ENCODE peak calls at places on chromosomes 6 and 20, in eight cellular contexts. P, J, T, R, Z, H, U and D are unnamed samples.

GRCh38 chr6:3749991-3750323 is 1.6 kb downstream of the PXDC1 start:
- DNase-seq in P (peak; percentile 91), J (peak; percentile 87), T (no peak), R (no peak), Z (no peak), H (peak; percentile 51), U (peak; percentile 83), D (no peak)

GRCh38 chr6:14797875-14798593 is 447.8 kb upstream of the JARID2 start:
- DNase-seq in P (peak; percentile 9), J (no peak), T (no peak), R (no peak), Z (no peak), H (peak; percentile 60), U (no peak), D (no peak)

GRCh38 chr6:153043719-153044118 is 41.2 kb upstream of the MTRF1L start:
- DNase-seq in P (no peak), J (no peak), T (no peak), R (no peak), Z (no peak), H (no peak), U (no peak), D (no peak)

GRCh38 chr6:81614292-81614691 is 138.2 kb downstream of the TENT5A start:
- DNase-seq in P (peak; percentile 42), J (no peak), T (no peak), R (peak; percentile 41), Z (no peak), H (peak; percentile 67), U (no peak), D (peak; percentile 94)

GRCh38 chr20:59016795-59017492 is 2.3 kb upstream of the TUBB1 start:
- DNase-seq in P (no peak), J (no peak), T (no peak), R (no peak), Z (no peak), H (no peak), U (no peak), D (no peak)

GRCh38 chr6:1836690-1837089 is 227.0 kb downstream of the FOXC1 start:
- DNase-seq in P (no peak), J (no peak), T (no peak), R (no peak), Z (no peak), H (no peak), U (no peak), D (no peak)

GRCh38 chr6:92114797-92115196 is 1304.6 kb downstream of the EPHA7 start:
- DNase-seq in P (no peak), J (no peak), T (no peak), R (no peak), Z (no peak), H (no peak), U (no peak), D (no peak)

GRCh38 chr20:635609-636338 is 17.2 kb downstream of the SRXN1 start:
- DNase-seq in P (no peak), J (no peak), T (no peak), R (no peak), Z (no peak), H (no peak), U (no peak), D (no peak)

GRCh38 chr6:167764713-167765479 is 61.8 kb upstream of the AFDN start:
- DNase-seq in P (no peak), J (no peak), T (no peak), R (no peak), Z (no peak), H (no peak), U (no peak), D (no peak)

GRCh38 chr20:37990571-37991151 is 42.6 kb downstream of the TTI1 start:
- DNase-seq in P (peak; percentile 94), J (peak; percentile 23), T (peak; percentile 64), R (peak; percentile 59), Z (peak; percentile 52), H (no peak), U (peak; percentile 85), D (no peak)

GRCh38 chr6:79077680-79078056 is 386 bp downstream of the PHIP start:
- DNase-seq in P (peak; percentile 64), J (no peak), T (no peak), R (no peak), Z (no peak), H (no peak), U (no peak), D (no peak)

GRCh38 chr6:157172830-157173536 is 150.3 kb downstream of the TMEM242 start:
- DNase-seq in P (no peak), J (no peak), T (no peak), R (no peak), Z (no peak), H (no peak), U (no peak), D (no peak)

GRCh38 chr20:54134445-54135220 is 39.2 kb downstream of the CYP24A1 start:
- DNase-seq in P (peak; percentile 70), J (no peak), T (no peak), R (no peak), Z (no peak), H (no peak), U (no peak), D (no peak)

GRCh38 chr20:5222919-5223634 is 93.7 kb downstream of the PROKR2 start:
- DNase-seq in P (peak; percentile 77), J (no peak), T (peak; percentile 29), R (peak; percentile 30), Z (peak; percentile 54), H (peak; percentile 56), U (no peak), D (no peak)

GRCh38 chr20:57927376-57927775 is 217.6 kb upstream of the PMEPA1 start:
- DNase-seq in P (no peak), J (no peak), T (no peak), R (no peak), Z (no peak), H (no peak), U (no peak), D (no peak)
- H3K27ac ChIP-seq in P (no peak overlapping the region), J (no peak overlapping the region), T (no peak overlapping the region), R (no peak overlapping the region), Z (no peak overlapping the region), H (no peak overlapping the region), U (no peak overlapping the region), D (no peak overlapping the region)

DNA sequence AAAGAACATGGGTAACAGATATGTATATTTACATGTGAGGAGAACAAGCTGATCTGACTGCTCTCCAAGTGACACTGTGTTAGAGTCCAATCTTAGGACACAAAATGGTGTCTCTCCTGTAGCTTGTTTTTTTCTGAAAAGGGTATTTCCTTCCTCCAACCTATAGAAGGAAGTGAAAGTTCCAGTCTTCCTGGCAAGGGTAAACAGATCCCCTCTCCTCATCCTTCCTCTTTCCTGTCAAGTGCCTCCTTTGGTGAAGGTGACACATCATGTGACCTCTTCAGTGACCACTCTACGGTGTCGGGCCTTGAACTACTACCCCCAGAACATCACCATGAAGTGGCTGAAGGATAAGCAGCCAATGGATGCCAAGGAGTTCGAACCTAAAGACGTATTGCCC is 5.2 kb downstream of the HFE start:
- DNase-seq in P (no peak), J (no peak), T (no peak), R (no peak), Z (no peak), H (no peak), U (no peak), D (no peak)
- H3K27ac ChIP-seq in P (no peak overlapping the region), J (no peak overlapping the region), T (no peak overlapping the region), R (no peak overlapping the region), Z (no peak overlapping the region), H (no peak overlapping the region), U (no peak overlapping the region), D (no peak overlapping the region)

DNA sequence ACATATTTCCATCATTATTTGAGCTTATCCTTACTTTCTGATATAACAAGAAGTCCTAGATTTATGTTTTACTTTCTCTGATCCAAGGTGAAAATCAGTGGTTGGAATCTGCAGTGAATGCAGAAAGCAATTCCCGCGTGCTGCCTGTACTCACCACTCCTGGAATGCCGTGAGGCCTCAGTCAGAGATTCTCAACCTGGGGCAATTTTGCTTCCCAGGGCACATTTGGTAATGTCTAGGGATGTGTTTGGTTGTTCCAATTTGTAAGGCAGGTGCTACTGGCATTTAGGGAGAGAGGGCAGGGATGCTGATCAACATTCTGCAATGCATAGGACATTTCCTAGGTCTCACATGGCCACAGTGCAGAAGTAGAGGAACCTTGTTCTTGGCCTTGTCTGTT is 23.9 kb downstream of the CST4 start:
- DNase-seq in P (no peak), J (no peak), T (no peak), R (no peak), Z (no peak), H (no peak), U (no peak), D (no peak)
- H3K27ac ChIP-seq in P (no peak overlapping the region), J (no peak overlapping the region), T (no peak overlapping the region), R (no peak overlapping the region), Z (no peak overlapping the region), H (no peak overlapping the region), U (no peak overlapping the region), D (no peak overlapping the region)

DNA sequence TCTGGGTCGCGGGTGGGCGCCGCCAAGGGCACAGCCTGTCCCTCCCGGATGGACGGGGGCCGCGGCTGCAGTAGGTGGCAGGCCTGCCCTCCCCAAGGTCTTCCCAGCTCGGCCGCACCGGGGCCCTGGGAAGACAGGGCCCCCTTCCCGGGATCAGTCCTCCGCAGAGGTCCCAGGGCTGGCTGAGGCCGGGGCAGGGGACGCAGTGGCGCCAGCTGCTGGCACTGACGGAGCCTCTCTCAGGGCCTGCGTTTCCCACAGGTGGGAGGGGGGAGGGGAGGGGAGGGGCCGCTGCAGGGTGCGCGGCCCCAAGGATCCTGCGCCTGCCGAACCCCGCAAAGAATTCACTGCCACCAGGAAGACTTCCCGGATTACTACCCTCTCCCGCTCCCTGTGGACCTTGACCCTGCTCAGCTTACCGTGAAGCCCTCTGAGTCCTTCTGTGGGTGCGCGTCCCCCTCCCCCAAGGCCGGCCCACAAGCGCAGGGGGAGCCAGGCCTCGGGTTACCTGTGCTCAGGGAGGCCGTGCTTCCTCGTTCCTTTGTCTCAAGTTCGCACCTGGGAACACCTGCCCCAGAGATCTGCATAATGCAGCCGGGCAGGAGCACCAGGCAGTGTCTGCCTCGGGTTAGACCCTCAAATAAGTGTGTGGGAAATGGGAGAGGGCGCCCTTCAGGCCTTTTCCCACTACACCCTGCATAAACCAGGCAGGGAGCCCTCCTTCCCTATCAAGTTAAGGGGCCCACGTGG is 5.1 kb downstream of the LZTS3 start:
- DNase-seq in P (no peak), J (no peak), T (peak; percentile 52), R (no peak), Z (no peak), H (peak; percentile 65), U (peak; percentile 79), D (no peak)
- H3K27ac ChIP-seq in P (no peak overlapping the region), J (no peak overlapping the region), T (peak overlapping the region; percentile 39), R (no peak overlapping the region), Z (no peak overlapping the region), H (no peak overlapping the region), U (peak overlapping the region; percentile 51), D (no peak overlapping the region)

DNA sequence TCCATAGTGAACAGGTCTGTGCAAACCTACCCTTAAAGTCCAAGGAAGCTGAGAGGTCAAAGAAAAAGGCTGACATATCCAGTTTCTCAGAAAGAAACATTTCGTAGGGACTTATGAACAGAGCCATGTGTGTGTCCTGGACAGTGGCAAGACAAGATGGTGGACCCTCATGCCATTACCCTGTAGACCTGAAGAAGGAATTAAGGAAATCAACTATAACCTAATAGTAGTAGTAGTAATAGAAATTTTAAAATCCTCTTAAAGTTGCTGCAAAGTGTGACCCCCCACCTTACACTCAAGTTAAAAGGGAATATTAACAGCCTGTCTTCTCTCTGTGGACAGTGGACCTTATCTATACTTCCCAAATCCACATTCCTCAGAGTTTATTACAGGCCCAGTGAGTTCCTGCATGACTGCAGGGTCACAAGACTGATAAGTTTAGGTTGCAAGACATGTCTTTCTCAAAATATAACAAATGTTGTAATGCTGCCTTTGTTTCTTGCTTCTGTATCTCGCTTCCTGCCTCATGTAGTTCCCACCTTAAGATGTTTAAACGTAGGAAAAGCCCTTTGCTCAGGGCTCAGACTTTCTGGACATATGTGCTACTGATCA is 10.6 kb downstream of the IL22RA2 start:
- DNase-seq in P (no peak), J (no peak), T (no peak), R (no peak), Z (no peak), H (no peak), U (no peak), D (no peak)
- H3K27ac ChIP-seq in P (no peak overlapping the region), J (no peak overlapping the region), T (no peak overlapping the region), R (no peak overlapping the region), Z (no peak overlapping the region), H (no peak overlapping the region), U (no peak overlapping the region), D (no peak overlapping the region)

GRCh38 chr6:110270166-110270565 is 88.0 kb downstream of the METTL24 start:
- DNase-seq in P (peak; percentile 22), J (no peak), T (no peak), R (no peak), Z (no peak), H (peak; percentile 91), U (no peak), D (no peak)
- H3K27ac ChIP-seq in P (no peak overlapping the region), J (no peak overlapping the region), T (no peak overlapping the region), R (no peak overlapping the region), Z (no peak overlapping the region), H (no peak overlapping the region), U (no peak overlapping the region), D (peak overlapping the region; percentile 76)